ENCODE peak calls at places on chromosomes 12 and 14, in seven cellular contexts. L is CD8-positive, alpha-beta T cell; K is IMR-90; H is neural progenitor cell; C is esophagus squamous epithelium; Y is suprapubic skin; S is HCT116. U is an unnamed sample.

GRCh38 chr14:47227051-47227600 is 448.3 kb downstream of the MDGA2 start:
- DNase-seq in Y (no peak), C (no peak), L (no peak), H (no peak), K (no peak), S (no peak), U (no peak)

GRCh38 chr12:52585951-52586350 is 12.3 kb upstream of the KRT74 start:
- DNase-seq in C (no peak), L (peak; percentile 96), Y (no peak), K (no peak), S (no peak), H (no peak), U (peak; percentile 67)

GRCh38 chr12:95882080-95882479 is 23.3 kb downstream of the SNRPF start:
- DNase-seq in S (no peak), L (no peak), K (peak; percentile 34), H (no peak), Y (no peak), C (no peak), U (no peak)

GRCh38 chr12:86173044-86173443 is 83.1 kb downstream of the MGAT4C start:
- DNase-seq in S (no peak), Y (no peak), H (no peak), C (no peak), K (no peak), L (no peak), U (no peak)

GRCh38 chr12:96578526-96579125 is 89.2 kb downstream of the CFAP54 start:
- DNase-seq in K (peak; percentile 64), H (peak; percentile 77), L (no peak), S (peak; percentile 54), Y (no peak), C (no peak), U (no peak)

GRCh38 chr12:122003646-122004611 is 17.8 kb upstream of the BCL7A start:
- DNase-seq in L (peak; percentile 31), K (no peak), S (no peak), H (no peak), Y (no peak), C (no peak), U (no peak)

GRCh38 chr14:20622816-20623291 is 18.6 kb downstream of the OR6S1 start:
- DNase-seq in K (no peak), L (no peak), H (no peak), S (no peak), C (no peak), Y (no peak), U (no peak)

GRCh38 chr12:104730761-104731160 is 227.3 kb downstream of the SLC41A2 start:
- DNase-seq in S (no peak), K (no peak), C (no peak), L (no peak), Y (no peak), H (no peak), U (no peak)

GRCh38 chr12:106128526-106129430 is 10.0 kb downstream of the NUAK1 start:
- DNase-seq in H (no peak), L (no peak), S (no peak), K (no peak), C (no peak), Y (no peak), U (no peak)

GRCh38 chr12:113505941-113506340 is 34.3 kb upstream of the LHX5 start:
- DNase-seq in H (no peak), L (no peak), S (no peak), Y (no peak), K (no peak), C (no peak), U (no peak)

GRCh38 chr12:26369588-26369987 is 174.2 kb downstream of the SSPN start:
- DNase-seq in S (no peak), H (peak; percentile 63), L (no peak), K (peak; percentile 94), C (no peak), Y (no peak), U (no peak)

GRCh38 chr14:106055257-106055656 is 528.9 kb downstream of the TMEM121 start:
- DNase-seq in C (no peak), L (no peak), H (no peak), S (no peak), K (no peak), Y (no peak), U (no peak)

GRCh38 chr14:106062502-106063272 is 536.3 kb downstream of the TMEM121 start:
- DNase-seq in K (no peak), L (no peak), C (no peak), S (no peak), H (no peak), Y (no peak), U (no peak)

GRCh38 chr14:106060576-106060975 is 534.2 kb downstream of the TMEM121 start:
- DNase-seq in C (no peak), L (no peak), H (no peak), Y (no peak), S (no peak), K (no peak), U (no peak)

GRCh38 chr14:106058342-106058741 is 532.0 kb downstream of the TMEM121 start:
- DNase-seq in C (no peak), K (no peak), Y (no peak), S (no peak), H (no peak), L (no peak), U (no peak)
- H3K9me3 ChIP-seq in C (no peaks in the 10 kb centered on the region), K (peaks cover 15% of the 10 kb centered on the region), Y (no peaks in the 10 kb centered on the region), S (no peaks in the 10 kb centered on the region), H (peaks cover 9% of the 10 kb centered on the region), L (no peaks in the 10 kb centered on the region), U (no peaks in the 10 kb centered on the region)

GRCh38 chr12:107859367-107859766 is 84.9 kb downstream of the ASCL4 start:
- DNase-seq in L (no peak), H (no peak), S (no peak), Y (no peak), K (no peak), C (no peak), U (no peak)

DNA sequence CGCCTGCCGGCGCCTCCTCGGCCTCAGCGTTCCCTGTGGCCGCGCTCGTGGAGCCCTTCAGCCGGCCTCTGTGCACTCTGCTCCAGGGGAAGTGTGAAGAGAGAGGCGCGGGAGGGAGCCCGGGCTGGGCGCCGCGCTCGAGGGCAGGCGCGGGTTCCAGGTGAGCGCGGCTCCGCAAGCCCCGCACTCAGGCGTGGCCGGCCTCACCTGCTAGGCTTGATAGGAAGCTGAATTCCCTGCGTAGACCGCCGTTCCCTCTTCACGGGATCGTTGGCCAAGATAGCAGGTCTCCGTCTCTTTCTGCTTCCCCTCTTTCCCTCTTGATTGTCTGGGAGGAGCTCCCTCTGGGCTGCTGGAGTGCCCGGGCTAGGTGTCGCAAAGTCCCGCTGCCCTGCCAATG is 89.7 kb downstream of the ASCL4 start:
- DNase-seq in H (peak; percentile 51), Y (no peak), C (no peak), K (no peak), L (no peak), S (no peak), U (no peak)
- H3K27ac ChIP-seq in H (no peak overlapping the region), Y (no peak overlapping the region), C (no peak overlapping the region), K (no peak overlapping the region), L (no peak overlapping the region), S (no peak overlapping the region), U (no peak overlapping the region)

GRCh38 chr14:60561845-60562746 is 53.1 kb downstream of the SIX6 start:
- DNase-seq in Y (no peak), H (peak; percentile 91), K (peak; percentile 82), L (no peak), S (peak; percentile 81), C (no peak), U (no peak)
- TF ChIP-seq CTCF in Y (peak; percentile 35), H (peak; percentile 88), K (peak; percentile 80), L (no peak), S (peak; percentile 80), C (peak; percentile 25), U (no peak)

GRCh38 chr12:53941750-53942149 is 3.1 kb downstream of the HOXC13 start:
- DNase-seq in H (no peak), S (no peak), L (no peak), K (no peak), Y (no peak), C (no peak), U (no peak)
- H3K9me3 ChIP-seq in H (no peaks in the 10 kb centered on the region), S (no peaks in the 10 kb centered on the region), L (no peaks in the 10 kb centered on the region), K (peaks cover 13% of the 10 kb centered on the region), Y (no peaks in the 10 kb centered on the region), C (no peaks in the 10 kb centered on the region), U (no peaks in the 10 kb centered on the region)

GRCh38 chr12:57816001-57816854 is 2.3 kb downstream of the AVIL start:
- DNase-seq in C (no peak), K (no peak), S (no peak), H (no peak), Y (no peak), L (no peak), U (no peak)
- H3K27ac ChIP-seq in C (peak overlapping the region; percentile 38), K (no peak overlapping the region), S (no peak overlapping the region), H (no peak overlapping the region), Y (no peak overlapping the region), L (no peak overlapping the region), U (no peak overlapping the region)

DNA sequence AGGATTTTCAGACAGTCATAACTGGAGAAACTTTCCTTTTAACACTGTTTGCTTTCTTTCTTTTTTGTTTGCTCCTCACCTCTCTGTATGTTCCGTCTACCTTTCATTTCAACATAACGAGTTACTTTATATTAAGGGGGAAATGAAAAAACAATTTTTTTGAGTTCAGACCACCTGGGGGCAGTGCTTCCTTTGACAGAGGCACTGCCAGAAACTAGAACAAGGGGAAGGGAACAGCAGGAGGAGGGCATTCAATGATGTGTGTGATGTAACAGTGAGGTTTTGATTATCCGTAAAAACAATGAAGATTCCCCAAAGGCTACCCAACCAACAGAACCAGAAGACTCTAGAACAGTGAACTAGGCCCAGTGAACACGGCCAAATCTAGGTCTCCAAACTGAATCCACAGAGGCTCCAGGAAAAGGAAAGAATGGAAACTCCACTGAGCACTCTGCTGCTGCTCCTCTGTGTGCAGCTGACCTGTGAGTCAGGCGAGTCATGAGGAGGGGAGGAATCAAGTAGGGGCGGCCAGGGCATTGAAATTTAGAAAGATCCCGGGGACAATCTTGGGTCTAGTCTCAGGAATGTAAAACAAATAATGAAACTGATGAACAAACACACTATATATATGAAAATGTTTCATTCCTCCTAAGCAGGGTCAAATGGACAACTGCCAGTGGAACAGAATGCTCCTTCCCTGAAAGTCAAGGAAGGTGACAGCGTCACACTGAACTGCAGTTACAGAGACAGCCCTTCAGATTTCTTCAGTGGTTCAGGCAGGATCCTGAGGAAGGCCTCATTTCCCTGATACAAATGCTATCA is 323.5 kb downstream of the DAD1 start:
- DNase-seq in H (peak; percentile 40), Y (no peak), C (no peak), K (peak; percentile 39), L (no peak), S (no peak), U (no peak)
- TF ChIP-seq CTCF in H (peak; percentile 46), Y (no peak), C (no peak), K (peak; percentile 19), L (no peak), S (peak; percentile 23), U (no peak)

GRCh38 chr14:104245075-104245474 is 106.7 kb downstream of the KIF26A start:
- DNase-seq in L (no peak), H (no peak), K (no peak), Y (no peak), C (no peak), S (no peak), U (no peak)
- H3K9me3 ChIP-seq in L (no peaks in the 10 kb centered on the region), H (no peaks in the 10 kb centered on the region), K (peaks cover 54% of the 10 kb centered on the region), Y (no peaks in the 10 kb centered on the region), C (peaks cover 22% of the 10 kb centered on the region), S (no peaks in the 10 kb centered on the region), U (no peaks in the 10 kb centered on the region)

DNA sequence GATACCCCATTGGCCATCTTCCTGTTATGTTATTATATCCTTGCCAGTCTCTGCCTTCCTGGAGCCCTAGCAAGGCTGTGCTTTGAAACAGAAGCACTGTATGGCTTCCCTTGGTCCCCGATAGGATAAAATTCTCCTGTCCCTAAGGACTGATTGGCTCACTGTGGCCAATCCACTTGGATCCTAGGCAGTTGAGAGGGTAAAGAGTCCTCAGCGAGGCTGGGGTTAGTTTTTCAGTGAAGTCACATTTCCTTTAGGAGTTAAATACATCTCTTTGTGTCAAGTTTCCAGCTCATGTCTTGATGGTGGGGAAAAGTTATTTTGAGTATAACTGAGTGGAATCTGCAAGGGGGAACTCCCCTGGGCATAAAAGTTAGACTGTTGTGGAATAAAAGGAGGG is 7.3 kb downstream of the AACS start:
- DNase-seq in Y (no peak), H (no peak), C (no peak), S (no peak), L (no peak), K (no peak), U (no peak)
- H3K27ac ChIP-seq in Y (no peak overlapping the region), H (no peak overlapping the region), C (no peak overlapping the region), S (no peak overlapping the region), L (no peak overlapping the region), K (no peak overlapping the region), U (no peak overlapping the region)

U was measured in CD4-positive, alpha-beta T cell.